ENCODE peak calls at places on chromosomes 16 and 17, in nine cellular contexts. U is transverse colon, I is skeletal muscle cell, G is lower lobe of right lung, A is body of pancreas, T is epithelial cell of proximal tubule, R is A549, Y is neural progenitor cell, O is prostate gland. F is an unnamed sample.

GRCh38 chr17:44069974-44070454 is 521 bp upstream of the G6PC3 start:
- DNase-seq in Y (no peak), A (no peak), U (no peak), O (no peak), R (peak), I (no peak), G (no peak), T (no peak), F (no peak)

GRCh38 chr17:6421700-6422604 is 13.0 kb downstream of the AIPL1 start:
- DNase-seq in O (peak), G (peak), I (no peak), R (peak), U (peak), A (peak), Y (peak), T (no peak), F (no peak)

GRCh38 chr16:67456383-67457140 is 24.4 kb downstream of the ATP6V0D1 start:
- DNase-seq in T (no peak), R (peak), U (peak), A (peak), I (no peak), Y (no peak), O (peak), G (peak), F (no peak)

GRCh38 chr17:49486012-49486641 is 9.0 kb upstream of the NGFR start:
- DNase-seq in Y (peak), R (no peak), T (no peak), U (no peak), A (no peak), G (no peak), I (no peak), O (no peak), F (no peak)

GRCh38 chr16:67481561-67482259 is 753 bp upstream of the ATP6V0D1 start:
- DNase-seq in Y (no peak), R (no peak), G (peak), T (no peak), I (no peak), U (peak), O (no peak), A (peak), F (no peak)

GRCh38 chr17:64081802-64082799 is 47.8 kb downstream of the ERN1 start:
- DNase-seq in T (peak), G (no peak), I (peak), R (peak), O (peak), A (no peak), Y (no peak), U (peak), F (no peak)

GRCh38 chr16:64962786-64963185 is 159.1 kb downstream of the CDH11 start:
- DNase-seq in O (no peak), Y (no peak), R (no peak), T (no peak), A (no peak), U (no peak), G (no peak), I (no peak), F (no peak)

GRCh38 chr17:74192950-74193781 is 10.3 kb upstream of the RPL38 start:
- DNase-seq in I (no peak), U (peak), R (peak), O (peak), T (no peak), A (peak), G (peak), Y (no peak), F (no peak)

GRCh38 chr17:49390548-49391324 is 23.9 kb downstream of the PHB1 start:
- DNase-seq in G (peak), A (no peak), U (peak), R (no peak), O (peak), I (no peak), Y (no peak), T (no peak), F (no peak)

GRCh38 chr16:84379731-84380369 is 11.5 kb downstream of the ATP2C2 start:
- DNase-seq in U (peak), G (no peak), I (no peak), O (no peak), R (no peak), T (no peak), Y (no peak), A (no peak), F (no peak)

GRCh38 chr17:79563237-79564013 is 47.4 kb downstream of the RBFOX3 start:
- DNase-seq in A (no peak), O (no peak), Y (no peak), G (peak), R (peak), T (no peak), I (peak), U (no peak), F (no peak)

GRCh38 chr16:85695196-85696128 is 6.7 kb upstream of the GINS2 start:
- DNase-seq in A (no peak), O (no peak), R (no peak), I (no peak), T (no peak), Y (no peak), U (no peak), G (no peak), F (no peak)

GRCh38 chr16:77409311-77409710 is 25.5 kb downstream of the ADAMTS18 start:
- DNase-seq in Y (no peak), U (no peak), I (no peak), G (no peak), A (no peak), O (no peak), T (no peak), R (no peak), F (no peak)

GRCh38 chr16:55000595-55000994 is 69.9 kb downstream of the IRX5 start:
- DNase-seq in Y (no peak), R (peak), U (no peak), I (peak), A (no peak), G (no peak), T (no peak), O (no peak), F (no peak)

GRCh38 chr17:30559656-30560055 is 82.4 kb downstream of the GOSR1 start:
- DNase-seq in I (no peak), G (no peak), A (no peak), R (no peak), O (no peak), U (no peak), T (no peak), Y (no peak), F (no peak)

GRCh38 chr16:84874553-84874952 is 54.8 kb downstream of the CRISPLD2 start:
- DNase-seq in T (no peak), A (no peak), G (no peak), I (no peak), O (no peak), Y (no peak), R (no peak), U (no peak), F (peak)

GRCh38 chr17:65896889-65897288 is 295.0 kb downstream of the CEP112 start:
- DNase-seq in G (no peak), A (no peak), T (no peak), Y (no peak), U (no peak), R (no peak), O (no peak), I (no peak), F (no peak)

GRCh38 chr16:68194263-68194662 is 41.7 kb downstream of the ESRP2 start:
- DNase-seq in Y (no peak), O (no peak), G (no peak), R (no peak), I (no peak), T (no peak), A (no peak), U (no peak), F (no peak)

GRCh38 chr16:55539488-55539887 is 27.0 kb upstream of the CAPNS2 start:
- DNase-seq in U (no peak), G (no peak), A (no peak), Y (no peak), T (no peak), R (no peak), O (no peak), I (no peak), F (no peak)

GRCh38 chr17:46771601-46772012 is 46.9 kb downstream of the WNT3 start:
- DNase-seq in U (peak), A (peak), O (no peak), T (no peak), Y (no peak), R (peak), G (peak), I (no peak), F (no peak)
- H3K4me3 ChIP-seq in U (peak), A (peak), O (peak), T (peak), Y (peak), R (peak), G (peak), I (peak), F (peak)

DNA sequence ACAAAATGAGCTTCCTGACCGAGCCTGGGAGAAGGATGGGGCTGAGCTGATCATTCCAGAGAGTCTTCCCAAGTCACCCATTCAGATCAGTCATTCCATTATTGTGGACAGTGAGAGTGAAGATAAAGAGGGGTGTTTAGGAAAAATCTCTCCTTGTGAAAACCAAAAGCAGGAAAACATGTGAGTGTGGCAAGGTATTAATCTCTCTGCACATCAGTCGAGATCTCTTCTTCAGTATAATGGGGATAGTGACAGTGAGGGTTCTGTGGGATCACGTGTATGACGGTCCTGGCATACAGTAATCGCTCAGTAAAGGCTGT is 35.4 kb downstream of the CHD9 start:
- DNase-seq in U (no peak), I (no peak), G (no peak), R (no peak), O (no peak), T (no peak), Y (no peak), A (no peak), F (no peak)
- H3K4me3 ChIP-seq in U (peak), I (no peak), G (no peak), R (no peak), O (no peak), T (peak), Y (peak), A (no peak), F (peak)

GRCh38 chr16:23182206-23182674 is 305 bp upstream of the SCNN1G start:
- DNase-seq in U (peak), Y (peak), A (peak), T (no peak), R (peak), I (peak), O (peak), G (peak), F (no peak)
- H3K4me3 ChIP-seq in U (peak), Y (peak), A (no peak), T (no peak), R (peak), I (no peak), O (peak), G (peak), F (no peak)

GRCh38 chr17:82051776-82052637 is at the start of the genes GPS1 and RFNG:
- DNase-seq in G (peak), R (peak), O (peak), Y (peak), A (peak), U (peak), T (no peak), I (no peak), F (no peak)
- H3K4me3 ChIP-seq in G (peak), R (peak), O (peak), Y (peak), A (peak), U (peak), T (peak), I (peak), F (peak)

GRCh38 chr17:2059125-2059836 is 4.4 kb downstream of the HIC1 start:
- DNase-seq in A (peak), Y (no peak), O (no peak), R (no peak), T (no peak), U (no peak), I (no peak), G (peak), F (no peak)

GRCh38 chr17:2061441-2061797 is 6.5 kb downstream of the HIC1 start:
- DNase-seq in Y (no peak), I (no peak), R (no peak), G (no peak), O (no peak), T (no peak), U (no peak), A (peak), F (no peak)

GRCh38 chr17:2060681-2061440 is 6.0 kb downstream of the HIC1 start:
- DNase-seq in R (no peak), O (no peak), Y (no peak), I (no peak), A (peak), U (no peak), T (no peak), G (no peak), F (no peak)

GRCh38 chr17:2058521-2059124 is 3.7 kb downstream of the HIC1 start:
- DNase-seq in U (peak), R (peak), A (peak), T (no peak), G (peak), O (no peak), I (no peak), Y (no peak), F (no peak)

DNA sequence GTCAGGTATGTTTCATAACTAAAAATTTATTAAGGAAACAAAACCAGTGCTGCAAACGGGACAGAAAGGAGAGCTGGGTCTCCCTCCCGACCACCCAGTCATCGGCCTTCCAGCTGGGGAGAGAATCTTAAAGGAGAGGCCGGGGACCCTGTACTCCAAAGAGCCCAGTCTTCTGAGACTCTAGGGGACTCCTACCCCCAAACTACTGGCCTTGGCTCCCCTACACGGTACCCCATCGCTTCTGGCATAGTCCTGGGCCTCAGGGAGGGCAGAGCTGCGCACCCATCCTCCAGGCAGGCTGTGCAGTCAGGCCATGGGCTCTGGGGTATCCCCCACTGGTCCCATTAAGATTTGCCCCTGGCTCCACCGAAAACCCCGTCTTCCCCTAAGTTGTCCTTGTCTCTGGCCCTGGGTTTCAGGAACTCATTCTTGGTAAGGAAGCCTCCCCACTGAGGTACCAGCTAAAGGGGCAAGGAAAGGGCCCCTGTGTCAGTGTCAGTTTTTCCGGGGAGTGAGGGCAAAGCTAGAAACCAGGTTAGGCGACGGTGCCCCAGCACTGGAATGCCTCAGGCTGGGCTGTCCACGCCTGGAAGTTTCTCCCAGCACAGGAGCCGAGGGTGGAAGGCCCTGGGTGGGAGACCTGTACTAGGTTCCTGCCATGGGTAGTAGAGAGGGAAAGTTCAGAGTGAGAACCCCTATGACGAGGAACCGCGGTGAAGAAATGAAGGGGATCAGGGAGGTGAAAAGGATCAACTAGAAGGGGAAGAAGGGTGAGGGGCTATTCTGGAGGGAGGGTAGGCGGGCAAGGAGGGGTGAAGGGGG is 5.1 kb downstream of the HIC1 start:
- DNase-seq in A (no peak), R (no peak), T (no peak), I (no peak), O (no peak), U (no peak), G (no peak), Y (no peak), F (no peak)
- H3K4me3 ChIP-seq in A (no peak), R (no peak), T (no peak), I (no peak), O (no peak), U (peak), G (no peak), Y (no peak), F (no peak)